ENCODE peak calls at places on chromosomes 11 and 22, in seven cellular contexts. One of them, this sample, is unnamed.

GRCh38 chr11:36405585-36406367 is 104.3 kb downstream of the TRAF6 start:
- DNase-seq in cerebellar cortex: no peak
- DNase-seq in GM12891: no peak
- DNase-seq in activated CD4-positive, alpha-beta T cell treated with anti-CD3 and anti-CD28 coated beads, Interleukin-2, amount 50 U/mL, for 48 hours: no peak
- DNase-seq in EL: no peak
- DNase-seq in hippocampal formation: no peak
- DNase-seq in activated CD4-positive, CD25-positive, alpha-beta regulatory T cell treated with anti-CD3 and anti-CD28 coated beads, Interleukin-2, amount 50 U/mL, for 16 hours: no peak
- DNase-seq in this sample: no peak

GRCh38 chr11:57920971-57921370 is 102.7 kb upstream of the OR9Q1 start:
- DNase-seq in activated CD4-positive, alpha-beta T cell treated with anti-CD3 and anti-CD28 coated beads, Interleukin-2, amount 50 U/mL, for 48 hours: no peak
- DNase-seq in hippocampal formation: no peak
- DNase-seq in EL: no peak
- DNase-seq in GM12891: no peak
- DNase-seq in activated CD4-positive, CD25-positive, alpha-beta regulatory T cell treated with anti-CD3 and anti-CD28 coated beads, Interleukin-2, amount 50 U/mL, for 16 hours: no peak
- DNase-seq in cerebellar cortex: no peak
- DNase-seq in this sample: no peak

GRCh38 chr11:57467508-57468157 is 7.3 kb downstream of the RTN4RL2 start:
- DNase-seq in activated CD4-positive, alpha-beta T cell treated with anti-CD3 and anti-CD28 coated beads, Interleukin-2, amount 50 U/mL, for 48 hours: no peak
- DNase-seq in activated CD4-positive, CD25-positive, alpha-beta regulatory T cell treated with anti-CD3 and anti-CD28 coated beads, Interleukin-2, amount 50 U/mL, for 16 hours: no peak
- DNase-seq in cerebellar cortex: no peak
- DNase-seq in EL: no peak
- DNase-seq in hippocampal formation: no peak
- DNase-seq in GM12891: no peak
- DNase-seq in this sample: no peak

GRCh38 chr11:126963603-126964353 is 36.8 kb downstream of the KIRREL3 start:
- DNase-seq in cerebellar cortex: no peak
- DNase-seq in GM12891: no peak
- DNase-seq in hippocampal formation: no peak
- DNase-seq in EL: peak
- DNase-seq in activated CD4-positive, CD25-positive, alpha-beta regulatory T cell treated with anti-CD3 and anti-CD28 coated beads, Interleukin-2, amount 50 U/mL, for 16 hours: no peak
- DNase-seq in activated CD4-positive, alpha-beta T cell treated with anti-CD3 and anti-CD28 coated beads, Interleukin-2, amount 50 U/mL, for 48 hours: no peak
- DNase-seq in this sample: no peak

GRCh38 chr22:42644422-42645340 is 4.3 kb upstream of the ATP5MGL start:
- DNase-seq in GM12891: no peak
- DNase-seq in activated CD4-positive, alpha-beta T cell treated with anti-CD3 and anti-CD28 coated beads, Interleukin-2, amount 50 U/mL, for 48 hours: no peak
- DNase-seq in activated CD4-positive, CD25-positive, alpha-beta regulatory T cell treated with anti-CD3 and anti-CD28 coated beads, Interleukin-2, amount 50 U/mL, for 16 hours: no peak
- DNase-seq in hippocampal formation: no peak
- DNase-seq in EL: peak
- DNase-seq in cerebellar cortex: peak
- DNase-seq in this sample: peak

GRCh38 chr11:76990628-76991027 is 43.6 kb upstream of the B3GNT6 start:
- DNase-seq in cerebellar cortex: no peak
- DNase-seq in activated CD4-positive, alpha-beta T cell treated with anti-CD3 and anti-CD28 coated beads, Interleukin-2, amount 50 U/mL, for 48 hours: no peak
- DNase-seq in GM12891: no peak
- DNase-seq in activated CD4-positive, CD25-positive, alpha-beta regulatory T cell treated with anti-CD3 and anti-CD28 coated beads, Interleukin-2, amount 50 U/mL, for 16 hours: no peak
- DNase-seq in EL: no peak
- DNase-seq in hippocampal formation: no peak
- DNase-seq in this sample: no peak

GRCh38 chr11:58606930-58607714 is 15.3 kb upstream of the CNTF start:
- DNase-seq in hippocampal formation: no peak
- DNase-seq in activated CD4-positive, alpha-beta T cell treated with anti-CD3 and anti-CD28 coated beads, Interleukin-2, amount 50 U/mL, for 48 hours: no peak
- DNase-seq in cerebellar cortex: no peak
- DNase-seq in activated CD4-positive, CD25-positive, alpha-beta regulatory T cell treated with anti-CD3 and anti-CD28 coated beads, Interleukin-2, amount 50 U/mL, for 16 hours: no peak
- DNase-seq in EL: no peak
- DNase-seq in GM12891: no peak
- DNase-seq in this sample: no peak

GRCh38 chr11:64803163-64803845 is at the start of gene MAP4K2:
- DNase-seq in activated CD4-positive, alpha-beta T cell treated with anti-CD3 and anti-CD28 coated beads, Interleukin-2, amount 50 U/mL, for 48 hours: peak
- DNase-seq in EL: peak
- DNase-seq in cerebellar cortex: peak
- DNase-seq in hippocampal formation: peak
- DNase-seq in GM12891: peak
- DNase-seq in activated CD4-positive, CD25-positive, alpha-beta regulatory T cell treated with anti-CD3 and anti-CD28 coated beads, Interleukin-2, amount 50 U/mL, for 16 hours: peak
- DNase-seq in this sample: peak

GRCh38 chr11:13917269-13917668 is 45.3 kb upstream of the SPON1 start:
- DNase-seq in GM12891: no peak
- DNase-seq in hippocampal formation: no peak
- DNase-seq in cerebellar cortex: no peak
- DNase-seq in activated CD4-positive, CD25-positive, alpha-beta regulatory T cell treated with anti-CD3 and anti-CD28 coated beads, Interleukin-2, amount 50 U/mL, for 16 hours: no peak
- DNase-seq in EL: no peak
- DNase-seq in activated CD4-positive, alpha-beta T cell treated with anti-CD3 and anti-CD28 coated beads, Interleukin-2, amount 50 U/mL, for 48 hours: no peak
- DNase-seq in this sample: no peak

GRCh38 chr11:135073870-135074269 is 661.8 kb upstream of the B3GAT1 start:
- DNase-seq in hippocampal formation: no peak
- DNase-seq in activated CD4-positive, alpha-beta T cell treated with anti-CD3 and anti-CD28 coated beads, Interleukin-2, amount 50 U/mL, for 48 hours: no peak
- DNase-seq in cerebellar cortex: no peak
- DNase-seq in GM12891: no peak
- DNase-seq in EL: no peak
- DNase-seq in activated CD4-positive, CD25-positive, alpha-beta regulatory T cell treated with anti-CD3 and anti-CD28 coated beads, Interleukin-2, amount 50 U/mL, for 16 hours: no peak
- DNase-seq in this sample: no peak

GRCh38 chr11:129950319-129951034 is 52.2 kb downstream of the PRDM10 start:
- DNase-seq in EL: no peak
- DNase-seq in GM12891: no peak
- DNase-seq in activated CD4-positive, alpha-beta T cell treated with anti-CD3 and anti-CD28 coated beads, Interleukin-2, amount 50 U/mL, for 48 hours: no peak
- DNase-seq in activated CD4-positive, CD25-positive, alpha-beta regulatory T cell treated with anti-CD3 and anti-CD28 coated beads, Interleukin-2, amount 50 U/mL, for 16 hours: no peak
- DNase-seq in hippocampal formation: peak
- DNase-seq in cerebellar cortex: peak
- DNase-seq in this sample: no peak

This sample was measured in AG08396.